ENCODE peak calls at places on chromosomes 11 and 22, in seven cellular contexts. Q is lung, Z is mucosa of descending colon, D is OCI-LY7, X is endodermal cell, N is A549, A is HFFc6. V is an unnamed sample.

GRCh38 chr11:69854719-69855118 is 35.5 kb upstream of the FGF3 start:
- DNase-seq in Q (no peak), Z (no peak), D (no peak), X (no peak), N (peak), A (peak), V (peak)

GRCh38 chr11:11374358-11375148 is 21.5 kb upstream of the CSNK2A3 start:
- DNase-seq in Q (no peak), Z (no peak), D (no peak), X (no peak), N (no peak), A (no peak), V (no peak)

GRCh38 chr22:36386351-36386899 is 1.3 kb downstream of the MYH9 start:
- DNase-seq in Q (no peak), Z (peak), D (peak), X (no peak), N (peak), A (peak), V (no peak)

GRCh38 chr22:29225422-29226090 is 19.9 kb downstream of the EMID1 start:
- DNase-seq in Q (peak), Z (no peak), D (no peak), X (peak), N (no peak), A (no peak), V (peak)

GRCh38 chr22:49657275-49657973 is 170.2 kb downstream of the BRD1 start:
- DNase-seq in Q (peak), Z (peak), D (peak), X (no peak), N (no peak), A (no peak), V (no peak)

GRCh38 chr11:123682976-123683375 is 28.6 kb upstream of the SCN3B start:
- DNase-seq in Q (no peak), Z (no peak), D (no peak), X (no peak), N (no peak), A (no peak), V (no peak)

GRCh38 chr11:130006929-130007328 is 4.3 kb upstream of the PRDM10 start:
- DNase-seq in Q (no peak), Z (no peak), D (no peak), X (no peak), N (no peak), A (no peak), V (no peak)

GRCh38 chr11:62980133-62980760 is 4.5 kb downstream of the SLC22A6 start:
- DNase-seq in Q (no peak), Z (no peak), D (no peak), X (peak), N (no peak), A (no peak), V (peak)

GRCh38 chr11:25650319-25650718 is 681.6 kb upstream of the ANO3 start:
- DNase-seq in Q (no peak), Z (no peak), D (no peak), X (no peak), N (no peak), A (no peak), V (no peak)

GRCh38 chr11:44777537-44778199 is 50.9 kb downstream of the TSPAN18 start:
- DNase-seq in Q (no peak), Z (no peak), D (no peak), X (peak), N (no peak), A (no peak), V (no peak)

GRCh38 chr22:19799322-19800190 is 39.0 kb downstream of the TBX1 start:
- DNase-seq in Q (no peak), Z (peak), D (no peak), X (no peak), N (no peak), A (peak), V (peak)

GRCh38 chr22:44847380-44847779 is 95.0 kb downstream of the ARHGAP8 start:
- DNase-seq in Q (no peak), Z (no peak), D (no peak), X (no peak), N (no peak), A (no peak), V (no peak)

GRCh38 chr11:61769169-61769920 is 16.9 kb downstream of the MYRF start:
- DNase-seq in Q (no peak), Z (no peak), D (no peak), X (no peak), N (no peak), A (no peak), V (peak)

GRCh38 chr22:24035296-24035695 is 24.2 kb downstream of the CABIN1 start:
- DNase-seq in Q (no peak), Z (no peak), D (no peak), X (peak), N (no peak), A (no peak), V (no peak)

GRCh38 chr11:110838808-110839207 is 126.6 kb upstream of the ARHGAP20 start:
- DNase-seq in Q (no peak), Z (no peak), D (no peak), X (peak), N (no peak), A (no peak), V (no peak)

GRCh38 chr11:57387284-57388030 is 3.0 kb downstream of the PRG2 start:
- DNase-seq in Q (no peak), Z (no peak), D (no peak), X (no peak), N (peak), A (no peak), V (peak)

GRCh38 chr11:119338946-119339580 is 1.6 kb downstream of the C1QTNF5 start:
- DNase-seq in Q (no peak), Z (no peak), D (no peak), X (peak), N (no peak), A (no peak), V (no peak)

GRCh38 chr11:1564535-1565172 is 7.4 kb downstream of the DUSP8 start:
- DNase-seq in Q (no peak), Z (peak), D (peak), X (peak), N (peak), A (peak), V (peak)

GRCh38 chr11:93846411-93846810 is 4.0 kb downstream of the VSTM5 start:
- DNase-seq in Q (no peak), Z (no peak), D (no peak), X (no peak), N (no peak), A (peak), V (peak)

GRCh38 chr22:43094085-43094484 is 4.9 kb upstream of the TTLL1 start:
- DNase-seq in Q (no peak), Z (peak), D (peak), X (peak), N (peak), A (peak), V (no peak)

GRCh38 chr22:43088979-43089717 is at the start of gene TTLL1:
- DNase-seq in Q (peak), Z (peak), D (peak), X (peak), N (peak), A (peak), V (peak)

GRCh38 chr22:43092085-43092484 is 2.9 kb upstream of the TTLL1 start:
- DNase-seq in Q (no peak), Z (no peak), D (no peak), X (no peak), N (no peak), A (no peak), V (no peak)

GRCh38 chr22:43088616-43088978 is 594 bp downstream of the TTLL1 start:
- DNase-seq in Q (no peak), Z (no peak), D (no peak), X (no peak), N (no peak), A (no peak), V (no peak)

GRCh38 chr22:43090130-43090789 is 1.1 kb upstream of the TTLL1 start:
- DNase-seq in Q (peak), Z (no peak), D (peak), X (no peak), N (peak), A (peak), V (peak)
- TF ChIP-seq CTCF in Q (no peak), Z (no peak), D (peak), X (no peak), N (peak), A (peak), V (peak)

DNA sequence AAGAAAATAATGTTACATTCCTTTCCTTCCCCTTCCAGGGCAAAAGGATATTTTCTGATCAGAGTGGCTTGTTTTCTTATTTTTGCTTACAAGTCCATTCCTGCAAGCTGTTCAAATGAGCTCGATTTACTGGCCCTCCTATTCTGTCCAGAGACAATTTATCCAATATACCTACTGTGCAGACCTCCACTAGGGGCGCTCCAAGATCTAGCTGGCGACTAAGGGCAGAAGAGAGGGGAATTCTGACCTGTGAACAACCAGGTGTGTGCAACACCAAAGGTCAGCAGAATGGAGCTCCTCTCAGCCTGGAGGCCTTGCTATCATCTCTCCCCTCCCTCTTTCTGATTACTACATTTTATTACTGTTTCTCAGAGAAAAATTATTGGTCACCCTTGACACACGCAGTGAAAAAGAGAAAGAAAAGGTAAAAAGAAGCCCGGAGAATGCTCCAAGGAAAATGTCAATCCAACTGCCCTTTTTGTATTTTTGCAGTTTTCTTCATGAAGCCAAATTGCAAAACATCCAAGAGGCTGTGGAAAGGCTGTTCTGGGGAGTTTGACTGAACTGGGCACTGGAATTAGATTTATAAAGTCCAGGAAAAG is 3.2 kb downstream of the SEZ6L start:
- DNase-seq in Q (no peak), Z (no peak), D (peak), X (peak), N (peak), A (no peak), V (peak)
- TF ChIP-seq CTCF in Q (peak), Z (peak), D (peak), X (peak), N (peak), A (peak), V (peak)

DNA sequence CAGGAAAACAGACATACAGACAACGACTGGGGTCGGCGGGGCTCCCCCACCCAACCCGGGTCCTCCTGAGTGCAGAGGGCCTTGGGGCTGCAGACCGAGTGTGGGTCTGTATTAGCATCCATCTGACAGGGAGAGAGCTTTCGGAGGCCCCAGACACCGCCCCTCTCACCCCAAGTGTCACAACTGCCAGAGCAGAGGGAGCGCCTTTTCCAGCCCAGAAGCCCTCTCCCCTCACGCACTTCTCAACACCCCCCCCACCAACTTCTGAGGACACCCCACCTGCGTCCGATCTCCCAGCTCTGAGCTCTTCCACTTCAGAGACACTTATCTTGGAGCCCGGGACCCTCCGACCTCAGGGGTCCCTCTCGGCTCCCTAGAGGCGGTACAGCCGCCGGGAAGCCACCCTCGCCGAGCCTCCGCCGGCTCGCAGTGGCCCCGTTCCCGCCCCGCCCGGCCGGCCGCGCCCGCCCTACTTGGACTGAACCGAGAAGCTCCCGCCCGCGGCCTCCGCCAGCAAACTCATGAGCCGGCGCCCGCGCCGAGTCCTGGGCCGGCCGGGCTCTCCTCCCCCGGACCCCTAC is 380 bp downstream of the RHOG start:
- DNase-seq in Q (no peak), Z (peak), D (peak), X (peak), N (no peak), A (no peak), V (no peak)
- TF ChIP-seq CTCF in Q (no peak), Z (no peak), D (no peak), X (no peak), N (no peak), A (no peak), V (no peak)

DNA sequence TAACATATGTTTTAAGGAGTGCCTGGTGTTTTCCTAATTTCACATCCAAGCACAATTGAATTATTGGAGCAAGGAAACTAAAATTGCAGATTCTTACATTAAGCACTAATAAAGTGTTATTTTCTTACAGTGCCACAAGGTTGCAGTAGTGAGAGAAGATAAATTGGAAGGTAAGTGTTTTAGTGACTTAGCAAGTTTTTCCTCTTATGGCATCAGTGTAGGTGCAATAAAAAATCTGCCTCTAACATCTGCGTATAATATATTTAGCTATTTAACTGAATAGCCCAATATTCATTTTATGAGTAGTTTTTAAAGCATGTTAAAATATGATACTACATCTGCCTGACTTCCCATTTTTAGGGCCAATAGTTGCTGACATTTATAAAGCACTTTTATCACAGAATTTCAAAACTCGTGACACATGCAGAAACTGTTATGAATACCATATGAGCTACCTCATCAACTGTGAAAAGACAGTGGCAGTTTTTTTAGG is 19.0 kb downstream of the POLD3 start:
- DNase-seq in Q (no peak), Z (no peak), D (peak), X (no peak), N (peak), A (peak), V (peak)
- TF ChIP-seq CTCF in Q (peak), Z (no peak), D (peak), X (peak), N (peak), A (peak), V (peak)

GRCh38 chr11:59144579-59145345 is 2.1 kb downstream of the FAM111A start:
- DNase-seq in Q (peak), Z (peak), D (peak), X (peak), N (peak), A (peak), V (peak)
- TF ChIP-seq CTCF in Q (no peak), Z (no peak), D (peak), X (peak), N (no peak), A (peak), V (no peak)

GRCh38 chr11:77047007-77047927 is 13.1 kb downstream of the B3GNT6 start:
- DNase-seq in Q (peak), Z (no peak), D (peak), X (peak), N (peak), A (peak), V (peak)
- TF ChIP-seq CTCF in Q (peak), Z (peak), D (peak), X (peak), N (peak), A (peak), V (peak)

GRCh38 chr11:68609761-68610160 is 74.6 kb upstream of the GAL start:
- DNase-seq in Q (no peak), Z (no peak), D (no peak), X (no peak), N (no peak), A (no peak), V (no peak)
- TF ChIP-seq CTCF in Q (no peak), Z (no peak), D (no peak), X (no peak), N (no peak), A (no peak), V (no peak)